ENCODE peak calls at places on chromosomes 6 and 20, in seven cellular contexts. R is heart right ventricle; L is activated T-helper 1 cell treated with Interleukin-2 at 50 U/mL for 16 hours; J is activated CD4-positive, alpha-beta T cell treated with anti-CD3 and anti-CD28 coated beads, Interleukin-2, amount 10 ng/mL, durations not matched to agents 7 days and 5 days; U is posterior cingulate gyrus; F is T-cell; C is effector CD4-positive, alpha-beta T cell. O is an unnamed sample.

GRCh38 chr6:13725570-13725969 is 13.9 kb upstream of the RANBP9 start:
- DNase-seq in R (no peak), L (no peak), J (peak; percentile 29), U (no peak), F (peak; percentile 25), C (no peak), O (no peak)

GRCh38 chr6:36839819-36840379 is 655 bp upstream of the CPNE5 start:
- DNase-seq in R (peak; percentile 62), L (peak; percentile 13), J (peak; percentile 43), U (peak; percentile 55), F (peak; percentile 41), C (peak; percentile 11), O (peak; percentile 84)

GRCh38 chr6:94052754-94053153 is 633.4 kb upstream of the EPHA7 start:
- DNase-seq in R (no peak), L (no peak), J (no peak), U (no peak), F (no peak), C (no peak), O (no peak)

GRCh38 chr6:53727748-53728147 is 62.2 kb upstream of the KLHL31 start:
- DNase-seq in R (no peak), L (no peak), J (no peak), U (no peak), F (no peak), C (no peak), O (no peak)

GRCh38 chr6:43009124-43009523 is 4.6 kb downstream of the MEA1 start:
- DNase-seq in R (peak; percentile 42), L (no peak), J (peak; percentile 55), U (peak; percentile 28), F (peak; percentile 27), C (no peak), O (peak; percentile 69)

GRCh38 chr20:62363920-62364851 is 2.9 kb downstream of the LAMA5 start:
- DNase-seq in R (peak; percentile 68), L (no peak), J (no peak), U (no peak), F (no peak), C (no peak), O (peak; percentile 53)

GRCh38 chr6:149317656-149318571 is at the start of gene TAB2:
- DNase-seq in R (peak; percentile 51), L (peak; percentile 62), J (peak; percentile 69), U (peak; percentile 15), F (peak; percentile 50), C (peak; percentile 64), O (no peak)

GRCh38 chr6:34235605-34236422 is 859 bp upstream of the HMGA1 start:
- DNase-seq in R (peak; percentile 57), L (peak; percentile 54), J (peak; percentile 60), U (no peak), F (peak; percentile 62), C (peak; percentile 63), O (peak; percentile 72)

GRCh38 chr6:118892248-118893094 is 1.5 kb upstream of the ASF1A start:
- DNase-seq in R (no peak), L (no peak), J (no peak), U (no peak), F (no peak), C (no peak), O (no peak)

GRCh38 chr20:47070176-47070575 is 175.5 kb downstream of the EYA2 start:
- DNase-seq in R (no peak), L (no peak), J (no peak), U (no peak), F (no peak), C (no peak), O (no peak)

GRCh38 chr20:42204261-42204660 is 586.1 kb upstream of the CHD6 start:
- DNase-seq in R (peak; percentile 19), L (no peak), J (no peak), U (peak; percentile 39), F (no peak), C (no peak), O (no peak)

GRCh38 chr20:17579369-17580039 is 9.6 kb downstream of the DSTN start:
- DNase-seq in R (no peak), L (no peak), J (no peak), U (no peak), F (no peak), C (no peak), O (no peak)

GRCh38 chr6:80541186-80541585 is 434.7 kb downstream of the BCKDHB start:
- DNase-seq in R (no peak), L (no peak), J (no peak), U (no peak), F (no peak), C (no peak), O (no peak)

GRCh38 chr6:151211075-151211474 is 28.7 kb upstream of the AKAP12 start:
- DNase-seq in R (no peak), L (no peak), J (no peak), U (no peak), F (no peak), C (no peak), O (no peak)

GRCh38 chr6:27040244-27041042 is 207.1 kb upstream of the PRSS16 start:
- DNase-seq in R (no peak), L (no peak), J (no peak), U (no peak), F (no peak), C (no peak), O (no peak)